ENCODE peak calls at places on chromosomes 16 and 17, in eight cellular contexts. D, Q, U, G, Y, P, W and A are unnamed samples.

GRCh38 chr16:59886021-59886420 is 1151.9 kb upstream of the GOT2 start:
- DNase-seq in D (no peak), Q (peak; percentile 47), U (no peak), G (peak; percentile 23), Y (peak; percentile 0), P (peak; percentile 73), W (no peak), A (peak; percentile 93)

GRCh38 chr17:59838196-59838911 is 54.4 kb downstream of the TUBD1 start:
- DNase-seq in D (no peak), Q (no peak), U (no peak), G (peak; percentile 40), Y (peak; percentile 64), P (no peak), W (peak; percentile 37), A (peak; percentile 44)

GRCh38 chr17:9557846-9558245 is 17.8 kb downstream of the STX8 start:
- DNase-seq in D (no peak), Q (no peak), U (no peak), G (no peak), Y (no peak), P (no peak), W (no peak), A (no peak)

GRCh38 chr16:23491490-23492391 is 18.6 kb downstream of the GGA2 start:
- DNase-seq in D (no peak), Q (no peak), U (no peak), G (peak; percentile 10), Y (peak; percentile 33), P (no peak), W (no peak), A (no peak)

GRCh38 chr17:737561-738113 is 5.2 kb downstream of the TLCD3A start:
- DNase-seq in D (no peak), Q (no peak), U (no peak), G (no peak), Y (no peak), P (no peak), W (no peak), A (no peak)

GRCh38 chr17:82956726-82957468 is 117.1 kb upstream of the ZNF750 start:
- DNase-seq in D (peak; percentile 71), Q (no peak), U (peak; percentile 7), G (no peak), Y (no peak), P (no peak), W (no peak), A (no peak)

GRCh38 chr16:30688701-30689100 is 10.3 kb upstream of the SRCAP start:
- DNase-seq in D (no peak), Q (no peak), U (no peak), G (no peak), Y (no peak), P (no peak), W (no peak), A (no peak)

GRCh38 chr16:1012722-1013592 is 31.4 kb downstream of the SOX8 start:
- DNase-seq in D (no peak), Q (no peak), U (no peak), G (no peak), Y (no peak), P (no peak), W (no peak), A (no peak)

GRCh38 chr16:85689285-85689949 is 663 bp upstream of the GINS2 start:
- DNase-seq in D (no peak), Q (no peak), U (no peak), G (no peak), Y (no peak), P (no peak), W (no peak), A (no peak)

GRCh38 chr16:10658943-10659342 is 35.8 kb downstream of the TEKT5 start:
- DNase-seq in D (no peak), Q (no peak), U (no peak), G (no peak), Y (no peak), P (no peak), W (no peak), A (no peak)

GRCh38 chr16:66091462-66091861 is 275.0 kb upstream of the CDH5 start:
- DNase-seq in D (no peak), Q (no peak), U (no peak), G (no peak), Y (peak; percentile 60), P (no peak), W (no peak), A (peak; percentile 58)

GRCh38 chr17:31528291-31528874 is 136.9 kb downstream of the RAB11FIP4 start:
- DNase-seq in D (no peak), Q (no peak), U (no peak), G (no peak), Y (no peak), P (no peak), W (no peak), A (no peak)

GRCh38 chr16:25716186-25716585 is 24.4 kb downstream of the HS3ST4 start:
- DNase-seq in D (no peak), Q (no peak), U (no peak), G (no peak), Y (no peak), P (no peak), W (no peak), A (no peak)

GRCh38 chr17:42042598-42043319 is 7.6 kb downstream of the C17orf113 start:
- DNase-seq in D (no peak), Q (no peak), U (no peak), G (no peak), Y (no peak), P (no peak), W (no peak), A (no peak)

GRCh38 chr17:65181237-65182061 is 44.3 kb downstream of the RGS9 start:
- DNase-seq in D (no peak), Q (no peak), U (no peak), G (no peak), Y (peak; percentile 31), P (no peak), W (no peak), A (no peak)

GRCh38 chr17:81457396-81457795 is 55.2 kb downstream of the ACTG1 start:
- DNase-seq in D (no peak), Q (no peak), U (no peak), G (no peak), Y (no peak), P (no peak), W (no peak), A (no peak)

GRCh38 chr17:81389585-81389984 is 5.7 kb upstream of the BAHCC1 start:
- DNase-seq in D (no peak), Q (no peak), U (no peak), G (no peak), Y (no peak), P (no peak), W (no peak), A (no peak)

GRCh38 chr16:82641336-82641984 is 14.7 kb downstream of the CDH13 start:
- DNase-seq in D (no peak), Q (no peak), U (no peak), G (no peak), Y (no peak), P (no peak), W (no peak), A (peak; percentile 69)

GRCh38 chr17:58391302-58391984 is 25.9 kb downstream of the RNF43 start:
- DNase-seq in D (peak; percentile 24), Q (peak; percentile 89), U (no peak), G (peak; percentile 30), Y (peak; percentile 32), P (peak; percentile 94), W (no peak), A (peak; percentile 33)

GRCh38 chr17:79574108-79574507 is 36.7 kb downstream of the RBFOX3 start:
- DNase-seq in D (no peak), Q (no peak), U (no peak), G (no peak), Y (no peak), P (no peak), W (no peak), A (peak; percentile 16)

GRCh38 chr17:76997981-76998531 is 129.9 kb downstream of the MGAT5B start:
- DNase-seq in D (no peak), Q (no peak), U (no peak), G (no peak), Y (no peak), P (no peak), W (no peak), A (no peak)

GRCh38 chr16:11698271-11698689 is 30.0 kb downstream of the SNN start:
- DNase-seq in D (no peak), Q (peak; percentile 68), U (no peak), G (peak; percentile 42), Y (peak; percentile 55), P (no peak), W (no peak), A (no peak)

GRCh38 chr17:36755586-36755985 is 154.2 kb downstream of the MRM1 start:
- DNase-seq in D (no peak), Q (no peak), U (peak; percentile 77), G (no peak), Y (peak; percentile 4), P (no peak), W (peak; percentile 26), A (no peak)

GRCh38 chr17:69323806-69324205 is 3.1 kb downstream of the ABCA5 start:
- DNase-seq in D (no peak), Q (no peak), U (no peak), G (no peak), Y (no peak), P (no peak), W (no peak), A (no peak)

GRCh38 chr16:55222436-55222835 is 101.6 kb upstream of the IRX6 start:
- DNase-seq in D (no peak), Q (no peak), U (no peak), G (no peak), Y (no peak), P (no peak), W (no peak), A (no peak)

GRCh38 chr17:80667462-80668277 is 123.0 kb downstream of the RPTOR start:
- DNase-seq in D (no peak), Q (no peak), U (no peak), G (no peak), Y (no peak), P (no peak), W (no peak), A (no peak)

GRCh38 chr17:27965224-27965623 is 72.1 kb upstream of the LYRM9 start:
- DNase-seq in D (no peak), Q (no peak), U (no peak), G (no peak), Y (no peak), P (no peak), W (no peak), A (no peak)

GRCh38 chr17:73532441-73532901 is 111.8 kb downstream of the SDK2 start:
- DNase-seq in D (no peak), Q (no peak), U (no peak), G (no peak), Y (no peak), P (peak; percentile 16), W (no peak), A (no peak)

GRCh38 chr17:50102164-50102991 is 7.2 kb downstream of the PDK2 start:
- DNase-seq in D (no peak), Q (peak; percentile 77), U (no peak), G (no peak), Y (no peak), P (peak; percentile 91), W (no peak), A (no peak)

GRCh38 chr16:29714396-29714795 is 31.4 kb downstream of the C16orf54 start:
- DNase-seq in D (no peak), Q (no peak), U (no peak), G (no peak), Y (no peak), P (no peak), W (no peak), A (no peak)

GRCh38 chr16:65833171-65833871 is 533.2 kb upstream of the CDH5 start:
- DNase-seq in D (no peak), Q (peak; percentile 82), U (no peak), G (peak; percentile 81), Y (peak; percentile 95), P (no peak), W (no peak), A (peak; percentile 64)

GRCh38 chr17:11618861-11619566 is 20.7 kb downstream of the DNAH9 start:
- DNase-seq in D (no peak), Q (peak; percentile 93), U (no peak), G (no peak), Y (no peak), P (peak; percentile 91), W (no peak), A (no peak)